ENCODE peak calls at places on chromosomes 12 and 14, in seven cellular contexts. One of them, this sample, is unnamed.

GRCh38 chr14:87989613-87990299 is 3.2 kb downstream of the GALC start:
- DNase-seq in HFF-Myc: no peak
- DNase-seq in IMR-90: no peak
- DNase-seq in stimulated activated naive CD4-positive, alpha-beta T cell treated with Interleukin-2 at 50 U/mL for 16 hours: no peak
- DNase-seq in substantia nigra: no peak
- DNase-seq in GDM1: no peak
- DNase-seq in caudate nucleus: no peak
- DNase-seq in this sample: no peak

GRCh38 chr14:85125331-85125730 is 404.6 kb upstream of the FLRT2 start:
- DNase-seq in HFF-Myc: no peak
- DNase-seq in IMR-90: no peak
- DNase-seq in stimulated activated naive CD4-positive, alpha-beta T cell treated with Interleukin-2 at 50 U/mL for 16 hours: no peak
- DNase-seq in substantia nigra: no peak
- DNase-seq in GDM1: no peak
- DNase-seq in caudate nucleus: no peak
- DNase-seq in this sample: no peak

GRCh38 chr14:50800032-50800431 is 30.9 kb downstream of the NIN start:
- DNase-seq in HFF-Myc: no peak
- DNase-seq in IMR-90: peak; percentile 70
- DNase-seq in stimulated activated naive CD4-positive, alpha-beta T cell treated with Interleukin-2 at 50 U/mL for 16 hours: no peak
- DNase-seq in substantia nigra: no peak
- DNase-seq in GDM1: no peak
- DNase-seq in caudate nucleus: no peak
- DNase-seq in this sample: no peak

GRCh38 chr12:104596128-104596799 is 139.5 kb downstream of the CHST11 start:
- DNase-seq in HFF-Myc: peak; percentile 78
- DNase-seq in IMR-90: peak; percentile 86
- DNase-seq in stimulated activated naive CD4-positive, alpha-beta T cell treated with Interleukin-2 at 50 U/mL for 16 hours: no peak
- DNase-seq in substantia nigra: no peak
- DNase-seq in GDM1: no peak
- DNase-seq in caudate nucleus: no peak
- DNase-seq in this sample: no peak

GRCh38 chr12:51819851-51820720 is 28.4 kb downstream of the FIGNL2 start:
- DNase-seq in HFF-Myc: no peak
- DNase-seq in IMR-90: no peak
- DNase-seq in stimulated activated naive CD4-positive, alpha-beta T cell treated with Interleukin-2 at 50 U/mL for 16 hours: peak; percentile 53
- DNase-seq in substantia nigra: no peak
- DNase-seq in GDM1: peak; percentile 15
- DNase-seq in caudate nucleus: no peak
- DNase-seq in this sample: no peak

GRCh38 chr14:32980178-32980886 is 41.7 kb downstream of the NPAS3 start:
- DNase-seq in HFF-Myc: no peak
- DNase-seq in IMR-90: no peak
- DNase-seq in stimulated activated naive CD4-positive, alpha-beta T cell treated with Interleukin-2 at 50 U/mL for 16 hours: no peak
- DNase-seq in substantia nigra: no peak
- DNase-seq in GDM1: no peak
- DNase-seq in caudate nucleus: no peak
- DNase-seq in this sample: no peak

GRCh38 chr12:111314949-111315539 is 53.9 kb downstream of the PHETA1 start:
- DNase-seq in HFF-Myc: no peak
- DNase-seq in IMR-90: no peak
- DNase-seq in stimulated activated naive CD4-positive, alpha-beta T cell treated with Interleukin-2 at 50 U/mL for 16 hours: no peak
- DNase-seq in substantia nigra: no peak
- DNase-seq in GDM1: no peak
- DNase-seq in caudate nucleus: no peak
- DNase-seq in this sample: no peak

GRCh38 chr14:58633831-58634230 is 3.9 kb upstream of the DACT1 start:
- DNase-seq in HFF-Myc: no peak
- DNase-seq in IMR-90: peak; percentile 17
- DNase-seq in stimulated activated naive CD4-positive, alpha-beta T cell treated with Interleukin-2 at 50 U/mL for 16 hours: no peak
- DNase-seq in substantia nigra: no peak
- DNase-seq in GDM1: no peak
- DNase-seq in caudate nucleus: no peak
- DNase-seq in this sample: no peak

GRCh38 chr12:24661657-24662096 is 287.2 kb downstream of the BCAT1 start:
- DNase-seq in HFF-Myc: no peak
- DNase-seq in IMR-90: peak; percentile 80
- DNase-seq in stimulated activated naive CD4-positive, alpha-beta T cell treated with Interleukin-2 at 50 U/mL for 16 hours: no peak
- DNase-seq in substantia nigra: peak; percentile 38
- DNase-seq in GDM1: no peak
- DNase-seq in caudate nucleus: no peak
- DNase-seq in this sample: peak; percentile 25

GRCh38 chr12:94290353-94290752 is 142.0 kb downstream of the PLXNC1 start:
- DNase-seq in HFF-Myc: no peak
- DNase-seq in IMR-90: no peak
- DNase-seq in stimulated activated naive CD4-positive, alpha-beta T cell treated with Interleukin-2 at 50 U/mL for 16 hours: no peak
- DNase-seq in substantia nigra: no peak
- DNase-seq in GDM1: no peak
- DNase-seq in caudate nucleus: no peak
- DNase-seq in this sample: no peak

GRCh38 chr12:76790564-76791552 is 26.9 kb downstream of the ZDHHC17 start:
- DNase-seq in HFF-Myc: no peak
- DNase-seq in IMR-90: peak; percentile 37
- DNase-seq in stimulated activated naive CD4-positive, alpha-beta T cell treated with Interleukin-2 at 50 U/mL for 16 hours: no peak
- DNase-seq in substantia nigra: no peak
- DNase-seq in GDM1: peak; percentile 4
- DNase-seq in caudate nucleus: no peak
- DNase-seq in this sample: no peak

GRCh38 chr14:65164068-65164824 is 61.9 kb upstream of the MAX start:
- DNase-seq in HFF-Myc: peak; percentile 19
- DNase-seq in IMR-90: peak; percentile 61
- DNase-seq in stimulated activated naive CD4-positive, alpha-beta T cell treated with Interleukin-2 at 50 U/mL for 16 hours: no peak
- DNase-seq in substantia nigra: no peak
- DNase-seq in GDM1: peak; percentile 16
- DNase-seq in caudate nucleus: no peak
- DNase-seq in this sample: no peak

GRCh38 chr14:42513837-42514236 is 907.2 kb downstream of the LRFN5 start:
- DNase-seq in HFF-Myc: no peak
- DNase-seq in IMR-90: no peak
- DNase-seq in stimulated activated naive CD4-positive, alpha-beta T cell treated with Interleukin-2 at 50 U/mL for 16 hours: no peak
- DNase-seq in substantia nigra: no peak
- DNase-seq in GDM1: no peak
- DNase-seq in caudate nucleus: no peak
- DNase-seq in this sample: no peak

GRCh38 chr12:104709692-104710435 is 248.2 kb downstream of the SLC41A2 start:
- DNase-seq in HFF-Myc: no peak
- DNase-seq in IMR-90: no peak
- DNase-seq in stimulated activated naive CD4-positive, alpha-beta T cell treated with Interleukin-2 at 50 U/mL for 16 hours: no peak
- DNase-seq in substantia nigra: no peak
- DNase-seq in GDM1: no peak
- DNase-seq in caudate nucleus: no peak
- DNase-seq in this sample: peak; percentile 26

GRCh38 chr12:19643635-19644034 is 204.3 kb downstream of the AEBP2 start:
- DNase-seq in HFF-Myc: peak; percentile 25
- DNase-seq in IMR-90: peak; percentile 68
- DNase-seq in stimulated activated naive CD4-positive, alpha-beta T cell treated with Interleukin-2 at 50 U/mL for 16 hours: no peak
- DNase-seq in substantia nigra: no peak
- DNase-seq in GDM1: no peak
- DNase-seq in caudate nucleus: no peak
- DNase-seq in this sample: no peak

GRCh38 chr12:112096667-112097066 is 11.9 kb downstream of the NAA25 start:
- DNase-seq in HFF-Myc: no peak
- DNase-seq in IMR-90: peak; percentile 89
- DNase-seq in stimulated activated naive CD4-positive, alpha-beta T cell treated with Interleukin-2 at 50 U/mL for 16 hours: no peak
- DNase-seq in substantia nigra: no peak
- DNase-seq in GDM1: no peak
- DNase-seq in caudate nucleus: no peak
- DNase-seq in this sample: no peak

GRCh38 chr12:116534341-116535121 is 24.6 kb upstream of the MAP1LC3B2 start:
- DNase-seq in HFF-Myc: no peak
- DNase-seq in IMR-90: peak; percentile 34
- DNase-seq in stimulated activated naive CD4-positive, alpha-beta T cell treated with Interleukin-2 at 50 U/mL for 16 hours: no peak
- DNase-seq in substantia nigra: no peak
- DNase-seq in GDM1: no peak
- DNase-seq in caudate nucleus: no peak
- DNase-seq in this sample: no peak

GRCh38 chr14:80839743-80840142 is 101.8 kb downstream of the CEP128 start:
- DNase-seq in HFF-Myc: no peak
- DNase-seq in IMR-90: no peak
- DNase-seq in stimulated activated naive CD4-positive, alpha-beta T cell treated with Interleukin-2 at 50 U/mL for 16 hours: no peak
- DNase-seq in substantia nigra: no peak
- DNase-seq in GDM1: no peak
- DNase-seq in caudate nucleus: no peak
- DNase-seq in this sample: no peak

GRCh38 chr12:28191690-28192089 is 1.4 kb downstream of the CCDC91 start:
- DNase-seq in HFF-Myc: no peak
- DNase-seq in IMR-90: peak; percentile 2
- DNase-seq in stimulated activated naive CD4-positive, alpha-beta T cell treated with Interleukin-2 at 50 U/mL for 16 hours: peak; percentile 18
- DNase-seq in substantia nigra: no peak
- DNase-seq in GDM1: no peak
- DNase-seq in caudate nucleus: no peak
- DNase-seq in this sample: no peak

GRCh38 chr12:46268349-46268616 is 560 bp downstream of the SLC38A1 start:
- DNase-seq in HFF-Myc: no peak
- DNase-seq in IMR-90: peak; percentile 19
- DNase-seq in stimulated activated naive CD4-positive, alpha-beta T cell treated with Interleukin-2 at 50 U/mL for 16 hours: peak; percentile 63
- DNase-seq in substantia nigra: no peak
- DNase-seq in GDM1: no peak
- DNase-seq in caudate nucleus: no peak
- DNase-seq in this sample: no peak

GRCh38 chr12:4960547-4960946 is 50.8 kb downstream of the KCNA1 start:
- DNase-seq in HFF-Myc: no peak
- DNase-seq in IMR-90: no peak
- DNase-seq in stimulated activated naive CD4-positive, alpha-beta T cell treated with Interleukin-2 at 50 U/mL for 16 hours: no peak
- DNase-seq in substantia nigra: no peak
- DNase-seq in GDM1: no peak
- DNase-seq in caudate nucleus: no peak
- DNase-seq in this sample: no peak

GRCh38 chr14:64912256-64912655 is 2.0 kb upstream of the CHURC1 start:
- DNase-seq in HFF-Myc: no peak
- DNase-seq in IMR-90: no peak
- DNase-seq in stimulated activated naive CD4-positive, alpha-beta T cell treated with Interleukin-2 at 50 U/mL for 16 hours: no peak
- DNase-seq in substantia nigra: no peak
- DNase-seq in GDM1: no peak
- DNase-seq in caudate nucleus: no peak
- DNase-seq in this sample: no peak

GRCh38 chr14:57066463-57066862 is 202.2 kb downstream of the EXOC5 start:
- DNase-seq in HFF-Myc: no peak
- DNase-seq in IMR-90: no peak
- DNase-seq in stimulated activated naive CD4-positive, alpha-beta T cell treated with Interleukin-2 at 50 U/mL for 16 hours: no peak
- DNase-seq in substantia nigra: no peak
- DNase-seq in GDM1: no peak
- DNase-seq in caudate nucleus: no peak
- DNase-seq in this sample: no peak

GRCh38 chr14:75877292-75877691 is 104.5 kb downstream of the TGFB3 start:
- DNase-seq in HFF-Myc: no peak
- DNase-seq in IMR-90: peak; percentile 97
- DNase-seq in stimulated activated naive CD4-positive, alpha-beta T cell treated with Interleukin-2 at 50 U/mL for 16 hours: no peak
- DNase-seq in substantia nigra: no peak
- DNase-seq in GDM1: no peak
- DNase-seq in caudate nucleus: no peak
- DNase-seq in this sample: no peak

GRCh38 chr14:22606380-22606779 is 8.3 kb downstream of the ABHD4 start:
- DNase-seq in HFF-Myc: no peak
- DNase-seq in IMR-90: peak; percentile 36
- DNase-seq in stimulated activated naive CD4-positive, alpha-beta T cell treated with Interleukin-2 at 50 U/mL for 16 hours: no peak
- DNase-seq in substantia nigra: no peak
- DNase-seq in GDM1: no peak
- DNase-seq in caudate nucleus: no peak
- DNase-seq in this sample: no peak

GRCh38 chr14:68547305-68548193 is 245.3 kb downstream of the ZFP36L1 start:
- DNase-seq in HFF-Myc: peak; percentile 85
- DNase-seq in IMR-90: peak; percentile 93
- DNase-seq in stimulated activated naive CD4-positive, alpha-beta T cell treated with Interleukin-2 at 50 U/mL for 16 hours: no peak
- DNase-seq in substantia nigra: no peak
- DNase-seq in GDM1: no peak
- DNase-seq in caudate nucleus: no peak
- DNase-seq in this sample: no peak

GRCh38 chr14:102479107-102479506 is 30.5 kb downstream of the ANKRD9 start:
- DNase-seq in HFF-Myc: no peak
- DNase-seq in IMR-90: no peak
- DNase-seq in stimulated activated naive CD4-positive, alpha-beta T cell treated with Interleukin-2 at 50 U/mL for 16 hours: no peak
- DNase-seq in substantia nigra: no peak
- DNase-seq in GDM1: no peak
- DNase-seq in caudate nucleus: no peak
- DNase-seq in this sample: no peak

GRCh38 chr12:47715393-47715876 is 9.6 kb upstream of the RPAP3 start:
- DNase-seq in HFF-Myc: no peak
- DNase-seq in IMR-90: peak; percentile 71
- DNase-seq in stimulated activated naive CD4-positive, alpha-beta T cell treated with Interleukin-2 at 50 U/mL for 16 hours: peak; percentile 77
- DNase-seq in substantia nigra: no peak
- DNase-seq in GDM1: peak; percentile 65
- DNase-seq in caudate nucleus: no peak
- DNase-seq in this sample: peak; percentile 51

This sample was measured in hypothalamus.